ENCODE peak calls at places on chromosomes 1 and 21, in nine cellular contexts. F is ovary; T is activated CD4-positive, alpha-beta T cell treated with anti-CD3 and anti-CD28 coated beads for 24 hours; X is HFFc6; S is left lobe of liver; N is smooth muscle cell of the brain vasculature; W is C1 segment of cervical spinal cord; B is neural crest cell; G is amniotic stem cell. D is an unnamed sample.

GRCh38 chr1:208291923-208292711 is 47.9 kb upstream of the PLXNA2 start:
- DNase-seq in F (no peak), T (no peak), X (no peak), S (peak; percentile 59), N (no peak), W (no peak), B (no peak), G (no peak), D (no peak)

GRCh38 chr1:20372676-20373075 is 82.0 kb downstream of the VWA5B1 start:
- DNase-seq in F (no peak), T (no peak), X (no peak), S (no peak), N (no peak), W (no peak), B (no peak), G (no peak), D (no peak)

GRCh38 chr1:174405219-174405618 is 42.5 kb upstream of the GPR52 start:
- DNase-seq in F (no peak), T (no peak), X (no peak), S (no peak), N (no peak), W (no peak), B (no peak), G (no peak), D (no peak)

GRCh38 chr1:41862411-41863221 is 56.1 kb downstream of the HIVEP3 start:
- DNase-seq in F (no peak), T (peak; percentile 44), X (peak; percentile 92), S (no peak), N (no peak), W (no peak), B (no peak), G (no peak), D (peak; percentile 80)

GRCh38 chr1:54399765-54400164 is 6.4 kb downstream of the SSBP3 start:
- DNase-seq in F (no peak), T (no peak), X (no peak), S (no peak), N (no peak), W (no peak), B (no peak), G (no peak), D (no peak)

GRCh38 chr21:46052703-46053651 is 44.9 kb upstream of the COL6A2 start:
- DNase-seq in F (peak; percentile 24), T (no peak), X (peak; percentile 81), S (no peak), N (no peak), W (no peak), B (no peak), G (no peak), D (peak; percentile 65)

GRCh38 chr1:223363057-223363855 is 720 bp downstream of the SUSD4 start:
- DNase-seq in F (peak; percentile 63), T (no peak), X (no peak), S (no peak), N (no peak), W (no peak), B (peak; percentile 18), G (no peak), D (peak; percentile 34)

GRCh38 chr1:39189592-39190041 is 14.9 kb upstream of the MACF1 start:
- DNase-seq in F (no peak), T (no peak), X (peak; percentile 87), S (no peak), N (no peak), W (no peak), B (no peak), G (peak; percentile 41), D (no peak)

GRCh38 chr1:204287466-204287881 is 72.3 kb downstream of the PLEKHA6 start:
- DNase-seq in F (no peak), T (no peak), X (no peak), S (no peak), N (no peak), W (peak; percentile 60), B (no peak), G (no peak), D (no peak)

GRCh38 chr1:96076589-96076988 is 645.0 kb upstream of the PTBP2 start:
- DNase-seq in F (no peak), T (no peak), X (no peak), S (no peak), N (no peak), W (no peak), B (no peak), G (no peak), D (no peak)

GRCh38 chr1:69070660-69071373 is 496.9 kb upstream of the LRRC7 start:
- DNase-seq in F (no peak), T (no peak), X (no peak), S (no peak), N (no peak), W (no peak), B (no peak), G (no peak), D (no peak)

GRCh38 chr1:113745425-113745824 is 13.9 kb downstream of the PHTF1 start:
- DNase-seq in F (no peak), T (no peak), X (no peak), S (no peak), N (no peak), W (no peak), B (no peak), G (no peak), D (no peak)

GRCh38 chr1:112788561-112788960 is 73.4 kb upstream of the PPM1J start:
- DNase-seq in F (no peak), T (no peak), X (peak; percentile 9), S (no peak), N (no peak), W (no peak), B (no peak), G (no peak), D (no peak)

GRCh38 chr21:45309069-45309521 is 21.4 kb upstream of the POFUT2 start:
- DNase-seq in F (peak; percentile 87), T (no peak), X (no peak), S (no peak), N (no peak), W (peak; percentile 37), B (peak; percentile 77), G (no peak), D (peak; percentile 78)